ENCODE peak calls at places on chromosomes 16 and 17, in five cellular contexts. One of them, this sample, is unnamed.

GRCh38 chr17:57511475-57512123 is 233.5 kb downstream of the CCDC182 start:
- DNase-seq in stimulated activated naive B cell treated with anti-CD40 and anti-IgM and Interleukin-4, amounts not matched to agents 10 μg/mL and 1 μg/mL and 100 μg/mL, for 72 hours: no peak
- DNase-seq in activated T-cell treated with anti-CD3 and anti-CD28 coated beads, Interleukin-2, amount 50 U/mL, for 24 hours: no peak
- DNase-seq in activated naive CD8-positive, alpha-beta T cell treated with anti-CD3 and anti-CD28 coated beads for 36 hours: no peak
- DNase-seq in lower lobe of right lung: no peak
- DNase-seq in this sample: no peak

GRCh38 chr16:84465154-84465553 is 39.3 kb downstream of the MEAK7 start:
- DNase-seq in stimulated activated naive B cell treated with anti-CD40 and anti-IgM and Interleukin-4, amounts not matched to agents 10 μg/mL and 1 μg/mL and 100 μg/mL, for 72 hours: no peak
- DNase-seq in activated T-cell treated with anti-CD3 and anti-CD28 coated beads, Interleukin-2, amount 50 U/mL, for 24 hours: no peak
- DNase-seq in activated naive CD8-positive, alpha-beta T cell treated with anti-CD3 and anti-CD28 coated beads for 36 hours: no peak
- DNase-seq in lower lobe of right lung: no peak
- DNase-seq in this sample: no peak

GRCh38 chr16:77584205-77584859 is 138.0 kb upstream of the NUDT7 start:
- DNase-seq in stimulated activated naive B cell treated with anti-CD40 and anti-IgM and Interleukin-4, amounts not matched to agents 10 μg/mL and 1 μg/mL and 100 μg/mL, for 72 hours: peak
- DNase-seq in activated T-cell treated with anti-CD3 and anti-CD28 coated beads, Interleukin-2, amount 50 U/mL, for 24 hours: peak
- DNase-seq in activated naive CD8-positive, alpha-beta T cell treated with anti-CD3 and anti-CD28 coated beads for 36 hours: peak
- DNase-seq in lower lobe of right lung: no peak
- DNase-seq in this sample: peak

GRCh38 chr16:27426423-27427408 is 24.7 kb downstream of the IL21R start:
- DNase-seq in stimulated activated naive B cell treated with anti-CD40 and anti-IgM and Interleukin-4, amounts not matched to agents 10 μg/mL and 1 μg/mL and 100 μg/mL, for 72 hours: peak
- DNase-seq in activated T-cell treated with anti-CD3 and anti-CD28 coated beads, Interleukin-2, amount 50 U/mL, for 24 hours: peak
- DNase-seq in activated naive CD8-positive, alpha-beta T cell treated with anti-CD3 and anti-CD28 coated beads for 36 hours: peak
- DNase-seq in lower lobe of right lung: no peak
- DNase-seq in this sample: peak

GRCh38 chr16:71172808-71173207 is 57.7 kb downstream of the HYDIN start:
- DNase-seq in stimulated activated naive B cell treated with anti-CD40 and anti-IgM and Interleukin-4, amounts not matched to agents 10 μg/mL and 1 μg/mL and 100 μg/mL, for 72 hours: no peak
- DNase-seq in activated T-cell treated with anti-CD3 and anti-CD28 coated beads, Interleukin-2, amount 50 U/mL, for 24 hours: no peak
- DNase-seq in activated naive CD8-positive, alpha-beta T cell treated with anti-CD3 and anti-CD28 coated beads for 36 hours: no peak
- DNase-seq in lower lobe of right lung: no peak
- DNase-seq in this sample: no peak

GRCh38 chr17:79677646-79678045 is 53.1 kb upstream of the ENPP7 start:
- DNase-seq in stimulated activated naive B cell treated with anti-CD40 and anti-IgM and Interleukin-4, amounts not matched to agents 10 μg/mL and 1 μg/mL and 100 μg/mL, for 72 hours: no peak
- DNase-seq in activated T-cell treated with anti-CD3 and anti-CD28 coated beads, Interleukin-2, amount 50 U/mL, for 24 hours: no peak
- DNase-seq in activated naive CD8-positive, alpha-beta T cell treated with anti-CD3 and anti-CD28 coated beads for 36 hours: no peak
- DNase-seq in lower lobe of right lung: no peak
- DNase-seq in this sample: no peak

GRCh38 chr16:11977206-11978041 is 890 bp downstream of the SNX29 start:
- DNase-seq in stimulated activated naive B cell treated with anti-CD40 and anti-IgM and Interleukin-4, amounts not matched to agents 10 μg/mL and 1 μg/mL and 100 μg/mL, for 72 hours: no peak
- DNase-seq in activated T-cell treated with anti-CD3 and anti-CD28 coated beads, Interleukin-2, amount 50 U/mL, for 24 hours: no peak
- DNase-seq in activated naive CD8-positive, alpha-beta T cell treated with anti-CD3 and anti-CD28 coated beads for 36 hours: peak
- DNase-seq in lower lobe of right lung: no peak
- DNase-seq in this sample: no peak

GRCh38 chr16:27470567-27471431 is 68.8 kb downstream of the IL21R start:
- DNase-seq in stimulated activated naive B cell treated with anti-CD40 and anti-IgM and Interleukin-4, amounts not matched to agents 10 μg/mL and 1 μg/mL and 100 μg/mL, for 72 hours: no peak
- DNase-seq in activated T-cell treated with anti-CD3 and anti-CD28 coated beads, Interleukin-2, amount 50 U/mL, for 24 hours: no peak
- DNase-seq in activated naive CD8-positive, alpha-beta T cell treated with anti-CD3 and anti-CD28 coated beads for 36 hours: no peak
- DNase-seq in lower lobe of right lung: no peak
- DNase-seq in this sample: no peak

GRCh38 chr16:85366031-85366763 is 246.9 kb upstream of the GSE1 start:
- DNase-seq in stimulated activated naive B cell treated with anti-CD40 and anti-IgM and Interleukin-4, amounts not matched to agents 10 μg/mL and 1 μg/mL and 100 μg/mL, for 72 hours: no peak
- DNase-seq in activated T-cell treated with anti-CD3 and anti-CD28 coated beads, Interleukin-2, amount 50 U/mL, for 24 hours: no peak
- DNase-seq in activated naive CD8-positive, alpha-beta T cell treated with anti-CD3 and anti-CD28 coated beads for 36 hours: no peak
- DNase-seq in lower lobe of right lung: no peak
- DNase-seq in this sample: no peak

GRCh38 chr16:68412061-68412460 is 36.2 kb downstream of the SMPD3 start:
- DNase-seq in stimulated activated naive B cell treated with anti-CD40 and anti-IgM and Interleukin-4, amounts not matched to agents 10 μg/mL and 1 μg/mL and 100 μg/mL, for 72 hours: no peak
- DNase-seq in activated T-cell treated with anti-CD3 and anti-CD28 coated beads, Interleukin-2, amount 50 U/mL, for 24 hours: no peak
- DNase-seq in activated naive CD8-positive, alpha-beta T cell treated with anti-CD3 and anti-CD28 coated beads for 36 hours: no peak
- DNase-seq in lower lobe of right lung: peak
- DNase-seq in this sample: no peak

GRCh38 chr16:56425439-56425832 is at the start of gene AMFR:
- DNase-seq in stimulated activated naive B cell treated with anti-CD40 and anti-IgM and Interleukin-4, amounts not matched to agents 10 μg/mL and 1 μg/mL and 100 μg/mL, for 72 hours: peak
- DNase-seq in activated T-cell treated with anti-CD3 and anti-CD28 coated beads, Interleukin-2, amount 50 U/mL, for 24 hours: peak
- DNase-seq in activated naive CD8-positive, alpha-beta T cell treated with anti-CD3 and anti-CD28 coated beads for 36 hours: peak
- DNase-seq in lower lobe of right lung: peak
- DNase-seq in this sample: peak

GRCh38 chr17:80856863-80857488 is 134.7 kb upstream of the CHMP6 start:
- DNase-seq in stimulated activated naive B cell treated with anti-CD40 and anti-IgM and Interleukin-4, amounts not matched to agents 10 μg/mL and 1 μg/mL and 100 μg/mL, for 72 hours: no peak
- DNase-seq in activated T-cell treated with anti-CD3 and anti-CD28 coated beads, Interleukin-2, amount 50 U/mL, for 24 hours: peak
- DNase-seq in activated naive CD8-positive, alpha-beta T cell treated with anti-CD3 and anti-CD28 coated beads for 36 hours: no peak
- DNase-seq in lower lobe of right lung: no peak
- DNase-seq in this sample: no peak

GRCh38 chr17:73586921-73587680 is 57.1 kb downstream of the SDK2 start:
- DNase-seq in stimulated activated naive B cell treated with anti-CD40 and anti-IgM and Interleukin-4, amounts not matched to agents 10 μg/mL and 1 μg/mL and 100 μg/mL, for 72 hours: no peak
- DNase-seq in activated T-cell treated with anti-CD3 and anti-CD28 coated beads, Interleukin-2, amount 50 U/mL, for 24 hours: no peak
- DNase-seq in activated naive CD8-positive, alpha-beta T cell treated with anti-CD3 and anti-CD28 coated beads for 36 hours: no peak
- DNase-seq in lower lobe of right lung: no peak
- DNase-seq in this sample: no peak

GRCh38 chr16:9597967-9598730 is 506.7 kb downstream of the HAPSTR1 start:
- DNase-seq in stimulated activated naive B cell treated with anti-CD40 and anti-IgM and Interleukin-4, amounts not matched to agents 10 μg/mL and 1 μg/mL and 100 μg/mL, for 72 hours: no peak
- DNase-seq in activated T-cell treated with anti-CD3 and anti-CD28 coated beads, Interleukin-2, amount 50 U/mL, for 24 hours: no peak
- DNase-seq in activated naive CD8-positive, alpha-beta T cell treated with anti-CD3 and anti-CD28 coated beads for 36 hours: no peak
- DNase-seq in lower lobe of right lung: no peak
- DNase-seq in this sample: no peak

GRCh38 chr17:3672571-3672970 is 4.0 kb downstream of the EMC6 start:
- DNase-seq in stimulated activated naive B cell treated with anti-CD40 and anti-IgM and Interleukin-4, amounts not matched to agents 10 μg/mL and 1 μg/mL and 100 μg/mL, for 72 hours: no peak
- DNase-seq in activated T-cell treated with anti-CD3 and anti-CD28 coated beads, Interleukin-2, amount 50 U/mL, for 24 hours: no peak
- DNase-seq in activated naive CD8-positive, alpha-beta T cell treated with anti-CD3 and anti-CD28 coated beads for 36 hours: no peak
- DNase-seq in lower lobe of right lung: no peak
- DNase-seq in this sample: no peak

GRCh38 chr16:23570992-23571632 is 13.6 kb downstream of the UBFD1 start:
- DNase-seq in stimulated activated naive B cell treated with anti-CD40 and anti-IgM and Interleukin-4, amounts not matched to agents 10 μg/mL and 1 μg/mL and 100 μg/mL, for 72 hours: peak
- DNase-seq in activated T-cell treated with anti-CD3 and anti-CD28 coated beads, Interleukin-2, amount 50 U/mL, for 24 hours: no peak
- DNase-seq in activated naive CD8-positive, alpha-beta T cell treated with anti-CD3 and anti-CD28 coated beads for 36 hours: no peak
- DNase-seq in lower lobe of right lung: peak
- DNase-seq in this sample: peak

GRCh38 chr17:48023408-48024148 is 14.0 kb downstream of the COPZ2 start:
- DNase-seq in stimulated activated naive B cell treated with anti-CD40 and anti-IgM and Interleukin-4, amounts not matched to agents 10 μg/mL and 1 μg/mL and 100 μg/mL, for 72 hours: peak
- DNase-seq in activated T-cell treated with anti-CD3 and anti-CD28 coated beads, Interleukin-2, amount 50 U/mL, for 24 hours: peak
- DNase-seq in activated naive CD8-positive, alpha-beta T cell treated with anti-CD3 and anti-CD28 coated beads for 36 hours: peak
- DNase-seq in lower lobe of right lung: peak
- DNase-seq in this sample: no peak

GRCh38 chr17:56290486-56291118 is 137.3 kb downstream of the ANKFN1 start:
- DNase-seq in stimulated activated naive B cell treated with anti-CD40 and anti-IgM and Interleukin-4, amounts not matched to agents 10 μg/mL and 1 μg/mL and 100 μg/mL, for 72 hours: no peak
- DNase-seq in activated T-cell treated with anti-CD3 and anti-CD28 coated beads, Interleukin-2, amount 50 U/mL, for 24 hours: no peak
- DNase-seq in activated naive CD8-positive, alpha-beta T cell treated with anti-CD3 and anti-CD28 coated beads for 36 hours: no peak
- DNase-seq in lower lobe of right lung: no peak
- DNase-seq in this sample: no peak

GRCh38 chr17:29094101-29094708 is 51.3 kb downstream of the PIPOX start:
- DNase-seq in stimulated activated naive B cell treated with anti-CD40 and anti-IgM and Interleukin-4, amounts not matched to agents 10 μg/mL and 1 μg/mL and 100 μg/mL, for 72 hours: no peak
- DNase-seq in activated T-cell treated with anti-CD3 and anti-CD28 coated beads, Interleukin-2, amount 50 U/mL, for 24 hours: no peak
- DNase-seq in activated naive CD8-positive, alpha-beta T cell treated with anti-CD3 and anti-CD28 coated beads for 36 hours: no peak
- DNase-seq in lower lobe of right lung: no peak
- DNase-seq in this sample: no peak

GRCh38 chr17:80063815-80064585 is 27.6 kb downstream of the CCDC40 start:
- DNase-seq in stimulated activated naive B cell treated with anti-CD40 and anti-IgM and Interleukin-4, amounts not matched to agents 10 μg/mL and 1 μg/mL and 100 μg/mL, for 72 hours: no peak
- DNase-seq in activated T-cell treated with anti-CD3 and anti-CD28 coated beads, Interleukin-2, amount 50 U/mL, for 24 hours: no peak
- DNase-seq in activated naive CD8-positive, alpha-beta T cell treated with anti-CD3 and anti-CD28 coated beads for 36 hours: no peak
- DNase-seq in lower lobe of right lung: peak
- DNase-seq in this sample: no peak

GRCh38 chr16:80369559-80369958 is 171.2 kb upstream of the DYNLRB2 start:
- DNase-seq in stimulated activated naive B cell treated with anti-CD40 and anti-IgM and Interleukin-4, amounts not matched to agents 10 μg/mL and 1 μg/mL and 100 μg/mL, for 72 hours: no peak
- DNase-seq in activated T-cell treated with anti-CD3 and anti-CD28 coated beads, Interleukin-2, amount 50 U/mL, for 24 hours: no peak
- DNase-seq in activated naive CD8-positive, alpha-beta T cell treated with anti-CD3 and anti-CD28 coated beads for 36 hours: no peak
- DNase-seq in lower lobe of right lung: no peak
- DNase-seq in this sample: no peak

GRCh38 chr17:42311240-42312034 is 23.1 kb downstream of the STAT5A start:
- DNase-seq in stimulated activated naive B cell treated with anti-CD40 and anti-IgM and Interleukin-4, amounts not matched to agents 10 μg/mL and 1 μg/mL and 100 μg/mL, for 72 hours: no peak
- DNase-seq in activated T-cell treated with anti-CD3 and anti-CD28 coated beads, Interleukin-2, amount 50 U/mL, for 24 hours: peak
- DNase-seq in activated naive CD8-positive, alpha-beta T cell treated with anti-CD3 and anti-CD28 coated beads for 36 hours: peak
- DNase-seq in lower lobe of right lung: peak
- DNase-seq in this sample: no peak

GRCh38 chr16:72829846-72830620 is 217.9 kb downstream of the ZFHX3 start:
- DNase-seq in stimulated activated naive B cell treated with anti-CD40 and anti-IgM and Interleukin-4, amounts not matched to agents 10 μg/mL and 1 μg/mL and 100 μg/mL, for 72 hours: no peak
- DNase-seq in activated T-cell treated with anti-CD3 and anti-CD28 coated beads, Interleukin-2, amount 50 U/mL, for 24 hours: no peak
- DNase-seq in activated naive CD8-positive, alpha-beta T cell treated with anti-CD3 and anti-CD28 coated beads for 36 hours: no peak
- DNase-seq in lower lobe of right lung: no peak
- DNase-seq in this sample: no peak

GRCh38 chr16:53692146-53692545 is 11.5 kb downstream of the RPGRIP1L start:
- DNase-seq in stimulated activated naive B cell treated with anti-CD40 and anti-IgM and Interleukin-4, amounts not matched to agents 10 μg/mL and 1 μg/mL and 100 μg/mL, for 72 hours: no peak
- DNase-seq in activated T-cell treated with anti-CD3 and anti-CD28 coated beads, Interleukin-2, amount 50 U/mL, for 24 hours: no peak
- DNase-seq in activated naive CD8-positive, alpha-beta T cell treated with anti-CD3 and anti-CD28 coated beads for 36 hours: no peak
- DNase-seq in lower lobe of right lung: no peak
- DNase-seq in this sample: no peak

GRCh38 chr16:47139561-47140185 is 4.1 kb downstream of the NETO2 start:
- DNase-seq in stimulated activated naive B cell treated with anti-CD40 and anti-IgM and Interleukin-4, amounts not matched to agents 10 μg/mL and 1 μg/mL and 100 μg/mL, for 72 hours: no peak
- DNase-seq in activated T-cell treated with anti-CD3 and anti-CD28 coated beads, Interleukin-2, amount 50 U/mL, for 24 hours: no peak
- DNase-seq in activated naive CD8-positive, alpha-beta T cell treated with anti-CD3 and anti-CD28 coated beads for 36 hours: no peak
- DNase-seq in lower lobe of right lung: no peak
- DNase-seq in this sample: no peak

GRCh38 chr17:2309338-2310143 is 5.8 kb downstream of the SRR start:
- DNase-seq in stimulated activated naive B cell treated with anti-CD40 and anti-IgM and Interleukin-4, amounts not matched to agents 10 μg/mL and 1 μg/mL and 100 μg/mL, for 72 hours: no peak
- DNase-seq in activated T-cell treated with anti-CD3 and anti-CD28 coated beads, Interleukin-2, amount 50 U/mL, for 24 hours: no peak
- DNase-seq in activated naive CD8-positive, alpha-beta T cell treated with anti-CD3 and anti-CD28 coated beads for 36 hours: no peak
- DNase-seq in lower lobe of right lung: no peak
- DNase-seq in this sample: no peak

GRCh38 chr17:51166987-51167931 is 1.0 kb downstream of the NME2 start:
- DNase-seq in stimulated activated naive B cell treated with anti-CD40 and anti-IgM and Interleukin-4, amounts not matched to agents 10 μg/mL and 1 μg/mL and 100 μg/mL, for 72 hours: peak
- DNase-seq in activated T-cell treated with anti-CD3 and anti-CD28 coated beads, Interleukin-2, amount 50 U/mL, for 24 hours: peak
- DNase-seq in activated naive CD8-positive, alpha-beta T cell treated with anti-CD3 and anti-CD28 coated beads for 36 hours: peak
- DNase-seq in lower lobe of right lung: no peak
- DNase-seq in this sample: peak

GRCh38 chr17:21291862-21292261 is 7.4 kb downstream of the MAP2K3 start:
- DNase-seq in stimulated activated naive B cell treated with anti-CD40 and anti-IgM and Interleukin-4, amounts not matched to agents 10 μg/mL and 1 μg/mL and 100 μg/mL, for 72 hours: no peak
- DNase-seq in activated T-cell treated with anti-CD3 and anti-CD28 coated beads, Interleukin-2, amount 50 U/mL, for 24 hours: no peak
- DNase-seq in activated naive CD8-positive, alpha-beta T cell treated with anti-CD3 and anti-CD28 coated beads for 36 hours: no peak
- DNase-seq in lower lobe of right lung: no peak
- DNase-seq in this sample: no peak

This sample was measured in GM10248.